ENCODE peak calls at places on chromosome 19, in seven cellular contexts. J is GOT3; K is activated CD4-positive, alpha-beta T cell treated with anti-CD3 and anti-CD28 coated beads for 1 hour; C is T-helper 2 cell; A is psoas muscle; G is CD8-positive, alpha-beta memory T cell; B is GM23338. P is an unnamed sample.

GRCh38 chr19:31444931-31445330 is 95.7 kb upstream of the TSHZ3 start:
- DNase-seq in G (no peak), B (no peak), A (no peak), J (no peak), C (no peak), K (no peak), P (no peak)

GRCh38 chr19:4455742-4456565 is 1.6 kb downstream of the UBXN6 start:
- DNase-seq in K (no peak), B (no peak), C (no peak), A (peak), J (peak), G (no peak), P (no peak)

GRCh38 chr19:43784251-43784980 is 3.6 kb upstream of the KCNN4 start:
- DNase-seq in G (no peak), K (peak), C (no peak), A (peak), J (peak), B (no peak), P (no peak)

GRCh38 chr19:6891761-6892385 is 4.5 kb downstream of the ADGRE1 start:
- DNase-seq in K (no peak), C (no peak), J (no peak), A (no peak), B (no peak), G (no peak), P (peak)

GRCh38 chr19:6551607-6552450 is 21.0 kb downstream of the TNFSF9 start:
- DNase-seq in K (peak), C (peak), J (no peak), B (peak), A (no peak), G (peak), P (peak)

GRCh38 chr19:7673995-7674667 is 2.8 kb upstream of the MCEMP1 start:
- DNase-seq in B (peak), A (peak), G (no peak), K (no peak), C (no peak), J (no peak), P (peak)

GRCh38 chr19:44990966-44991365 is 10.3 kb upstream of the RELB start:
- DNase-seq in C (no peak), G (no peak), B (no peak), J (no peak), K (no peak), A (no peak), P (no peak)

GRCh38 chr19:7916137-7916907 is 1.7 kb downstream of the TGFBR3L start:
- DNase-seq in A (no peak), B (peak), G (peak), J (no peak), K (no peak), C (peak), P (no peak)

GRCh38 chr19:10431943-10432735 is 11.8 kb downstream of the PDE4A start:
- DNase-seq in B (peak), J (no peak), C (peak), A (peak), G (peak), K (peak), P (no peak)

GRCh38 chr19:27776020-27776419 is 1436.9 kb downstream of the UQCRFS1 start:
- DNase-seq in J (no peak), B (peak), C (no peak), G (no peak), A (no peak), K (no peak), P (peak)

GRCh38 chr19:34220472-34221063 is 33.8 kb upstream of the GARRE1 start:
- DNase-seq in C (no peak), B (peak), G (peak), A (peak), J (no peak), K (peak), P (peak)

GRCh38 chr19:32862173-32862572 is 7.4 kb downstream of the SLC7A9 start:
- DNase-seq in A (no peak), G (no peak), J (no peak), C (no peak), K (no peak), B (no peak), P (no peak)

GRCh38 chr19:35518313-35518712 is 4.9 kb upstream of the DMKN start:
- DNase-seq in J (no peak), K (no peak), G (no peak), C (no peak), B (no peak), A (no peak), P (no peak)

GRCh38 chr19:30649934-30650614 is 277.9 kb downstream of the ZNF536 start:
- DNase-seq in C (no peak), A (no peak), K (no peak), G (no peak), J (no peak), B (peak), P (peak)

GRCh38 chr19:9523885-9524474 is 14.5 kb downstream of the ZNF426 start:
- DNase-seq in K (no peak), C (no peak), G (no peak), B (peak), A (no peak), J (no peak), P (no peak)